ENCODE peak calls at places on chromosomes 16 and 17, in five cellular contexts. One of them, this sample, is unnamed.

GRCh38 chr17:17051791-17052461 is 9.7 kb downstream of the MPRIP start:
- ATAC-seq in activated CD8-positive, alpha-beta memory T cell treated with anti-CD3 and anti-CD28 coated beads, Interleukin-2, amount 10 ng/mL, durations not matched to agents 7 days and 5 days: no peak
- ATAC-seq in HCT116: no peak
- ATAC-seq in Panc1: no peak
- ATAC-seq in activated naive CD4-positive, alpha-beta T cell treated with anti-CD3 and anti-CD28 coated beads, Interleukin-2, amount 50 U/mL, for 72 hours: no peak
- ATAC-seq in this sample: peak

GRCh38 chr17:82128287-82128686 is 30.3 kb upstream of the FASN start:
- ATAC-seq in activated CD8-positive, alpha-beta memory T cell treated with anti-CD3 and anti-CD28 coated beads, Interleukin-2, amount 10 ng/mL, durations not matched to agents 7 days and 5 days: no peak
- ATAC-seq in HCT116: no peak
- ATAC-seq in Panc1: no peak
- ATAC-seq in activated naive CD4-positive, alpha-beta T cell treated with anti-CD3 and anti-CD28 coated beads, Interleukin-2, amount 50 U/mL, for 72 hours: no peak
- ATAC-seq in this sample: no peak

GRCh38 chr17:901964-902363 is 77.6 kb downstream of the NXN start:
- ATAC-seq in activated CD8-positive, alpha-beta memory T cell treated with anti-CD3 and anti-CD28 coated beads, Interleukin-2, amount 10 ng/mL, durations not matched to agents 7 days and 5 days: no peak
- ATAC-seq in HCT116: no peak
- ATAC-seq in Panc1: no peak
- ATAC-seq in activated naive CD4-positive, alpha-beta T cell treated with anti-CD3 and anti-CD28 coated beads, Interleukin-2, amount 50 U/mL, for 72 hours: no peak
- ATAC-seq in this sample: no peak

GRCh38 chr16:1271380-1271749 is 15.5 kb downstream of the TPSD1 start:
- ATAC-seq in activated CD8-positive, alpha-beta memory T cell treated with anti-CD3 and anti-CD28 coated beads, Interleukin-2, amount 10 ng/mL, durations not matched to agents 7 days and 5 days: no peak
- ATAC-seq in HCT116: peak
- ATAC-seq in Panc1: no peak
- ATAC-seq in activated naive CD4-positive, alpha-beta T cell treated with anti-CD3 and anti-CD28 coated beads, Interleukin-2, amount 50 U/mL, for 72 hours: no peak
- ATAC-seq in this sample: no peak

GRCh38 chr17:76709077-76709950 is 1.5 kb downstream of the MXRA7 start:
- ATAC-seq in activated CD8-positive, alpha-beta memory T cell treated with anti-CD3 and anti-CD28 coated beads, Interleukin-2, amount 10 ng/mL, durations not matched to agents 7 days and 5 days: no peak
- ATAC-seq in HCT116: peak
- ATAC-seq in Panc1: peak
- ATAC-seq in activated naive CD4-positive, alpha-beta T cell treated with anti-CD3 and anti-CD28 coated beads, Interleukin-2, amount 50 U/mL, for 72 hours: no peak
- ATAC-seq in this sample: no peak

GRCh38 chr16:2710021-2710710 is 9.9 kb downstream of the PRSS27 start:
- ATAC-seq in activated CD8-positive, alpha-beta memory T cell treated with anti-CD3 and anti-CD28 coated beads, Interleukin-2, amount 10 ng/mL, durations not matched to agents 7 days and 5 days: no peak
- ATAC-seq in HCT116: no peak
- ATAC-seq in Panc1: peak
- ATAC-seq in activated naive CD4-positive, alpha-beta T cell treated with anti-CD3 and anti-CD28 coated beads, Interleukin-2, amount 50 U/mL, for 72 hours: no peak
- ATAC-seq in this sample: peak

GRCh38 chr16:19876501-19877059 is 8.1 kb downstream of the GPRC5B start:
- ATAC-seq in activated CD8-positive, alpha-beta memory T cell treated with anti-CD3 and anti-CD28 coated beads, Interleukin-2, amount 10 ng/mL, durations not matched to agents 7 days and 5 days: no peak
- ATAC-seq in HCT116: no peak
- ATAC-seq in Panc1: no peak
- ATAC-seq in activated naive CD4-positive, alpha-beta T cell treated with anti-CD3 and anti-CD28 coated beads, Interleukin-2, amount 50 U/mL, for 72 hours: no peak
- ATAC-seq in this sample: no peak

GRCh38 chr16:27779719-27780161 is 229.8 kb downstream of the KATNIP start:
- ATAC-seq in activated CD8-positive, alpha-beta memory T cell treated with anti-CD3 and anti-CD28 coated beads, Interleukin-2, amount 10 ng/mL, durations not matched to agents 7 days and 5 days: no peak
- ATAC-seq in HCT116: peak
- ATAC-seq in Panc1: peak
- ATAC-seq in activated naive CD4-positive, alpha-beta T cell treated with anti-CD3 and anti-CD28 coated beads, Interleukin-2, amount 50 U/mL, for 72 hours: no peak
- ATAC-seq in this sample: no peak

GRCh38 chr17:67221062-67221998 is 23.7 kb downstream of the HELZ start:
- ATAC-seq in activated CD8-positive, alpha-beta memory T cell treated with anti-CD3 and anti-CD28 coated beads, Interleukin-2, amount 10 ng/mL, durations not matched to agents 7 days and 5 days: peak
- ATAC-seq in HCT116: peak
- ATAC-seq in Panc1: peak
- ATAC-seq in activated naive CD4-positive, alpha-beta T cell treated with anti-CD3 and anti-CD28 coated beads, Interleukin-2, amount 50 U/mL, for 72 hours: no peak
- ATAC-seq in this sample: no peak